ENCODE peak calls at places on chromosomes 16 and 17, in four cellular contexts. D is K562, T is endodermal cell, P is endothelial cell of umbilical vein. X is an unnamed sample. For H3K4me1, the result is how much of the 10 kb centered on the place peaks cover.

GRCh38 chr17:81641825-81642489 is 5.0 kb downstream of the TSPAN10 start:
- DNase-seq in T (peak), D (no peak), P (no peak), X (no peak)

GRCh38 chr17:35376245-35376644 is 2.8 kb upstream of the SLFN11 start:
- DNase-seq in T (no peak), D (no peak), P (peak), X (no peak)

GRCh38 chr17:41785876-41786226 is 660 bp downstream of the JUP start:
- DNase-seq in D (peak), T (peak), P (peak), X (no peak)

GRCh38 chr17:32120086-32120485 is 22.2 kb upstream of the RHOT1 start:
- DNase-seq in T (no peak), D (no peak), P (no peak), X (no peak)

GRCh38 chr17:36859003-36859300 is 78.3 kb upstream of the LHX1 start:
- DNase-seq in T (no peak), P (no peak), D (no peak), X (no peak)

GRCh38 chr16:58000706-58001676 is at the start of gene USB1:
- DNase-seq in D (peak), P (peak), T (peak), X (peak)

GRCh38 chr16:58411736-58412614 is 19.7 kb downstream of the GINS3 start:
- DNase-seq in D (peak), T (no peak), P (no peak), X (no peak)

GRCh38 chr17:38702900-38703741 is 2.0 kb upstream of the MLLT6 start:
- DNase-seq in D (no peak), P (no peak), T (no peak), X (no peak)

GRCh38 chr17:82849076-82849945 is 9.5 kb upstream of the ZNF750 start:
- DNase-seq in P (peak), D (no peak), T (no peak), X (no peak)

GRCh38 chr17:60442271-60443201 is 20.2 kb downstream of the CHCT1 start:
- DNase-seq in P (no peak), D (no peak), T (no peak), X (no peak)

GRCh38 chr17:57292086-57292485 is 35.8 kb downstream of the MSI2 start:
- DNase-seq in P (no peak), T (no peak), D (no peak), X (no peak)

GRCh38 chr17:27977751-27978688 is 64.5 kb upstream of the NLK start:
- DNase-seq in D (no peak), P (no peak), T (no peak), X (no peak)

GRCh38 chr16:79286646-79287423 is 313.7 kb downstream of the MAF start:
- DNase-seq in P (no peak), D (no peak), T (peak), X (peak)

GRCh38 chr17:15952916-15953865 is 8.3 kb downstream of the ADORA2B start:
- DNase-seq in D (no peak), T (peak), P (no peak), X (no peak)

GRCh38 chr17:15954222-15954621 is 9.3 kb downstream of the ADORA2B start:
- DNase-seq in P (peak), D (no peak), T (no peak), X (peak)

GRCh38 chr17:15952048-15952532 is 7.2 kb downstream of the ADORA2B start:
- DNase-seq in T (no peak), P (no peak), D (no peak), X (no peak)

GRCh38 chr17:15947976-15948752 is 3.2 kb downstream of the ADORA2B start:
- DNase-seq in D (no peak), P (no peak), T (peak), X (no peak)

DNA sequence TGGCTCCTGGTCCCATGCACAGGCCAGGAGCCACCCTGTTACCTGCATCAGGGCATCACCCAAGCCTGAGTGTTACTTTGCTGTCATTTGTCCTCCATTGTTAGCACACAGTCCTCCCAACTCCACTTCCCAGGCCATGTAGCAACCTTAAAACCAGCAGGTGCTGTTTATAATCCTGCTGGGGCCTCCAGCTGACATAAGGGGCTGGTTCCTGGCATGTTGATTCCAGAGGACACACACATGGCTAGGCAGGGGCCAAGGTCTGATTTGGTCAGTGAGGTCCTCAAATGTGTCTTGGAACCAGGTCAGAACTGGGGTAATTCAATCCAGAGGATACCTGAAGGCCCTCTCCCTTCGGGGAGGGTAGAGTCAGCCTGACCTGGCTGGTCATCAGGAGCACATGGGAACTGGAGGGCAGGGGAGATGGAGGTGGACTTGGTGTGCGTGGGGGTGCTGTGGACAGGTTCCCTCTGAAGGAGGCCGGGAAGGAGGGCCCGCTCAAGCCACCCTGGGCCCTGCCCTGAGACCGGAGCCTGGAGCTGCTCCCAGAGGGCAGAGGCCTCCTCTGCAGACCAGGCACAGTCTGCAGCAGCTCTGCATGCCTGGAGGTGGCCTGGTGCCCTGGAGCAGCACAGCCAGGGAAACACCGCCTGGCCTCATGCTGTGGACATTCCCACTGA is 6.6 kb downstream of the ADORA2B start:
- DNase-seq in D (no peak), T (peak), P (no peak), X (no peak)
- H3K4me1 ChIP-seq in D (under half), T (under half), P (under half), X (under half)

DNA sequence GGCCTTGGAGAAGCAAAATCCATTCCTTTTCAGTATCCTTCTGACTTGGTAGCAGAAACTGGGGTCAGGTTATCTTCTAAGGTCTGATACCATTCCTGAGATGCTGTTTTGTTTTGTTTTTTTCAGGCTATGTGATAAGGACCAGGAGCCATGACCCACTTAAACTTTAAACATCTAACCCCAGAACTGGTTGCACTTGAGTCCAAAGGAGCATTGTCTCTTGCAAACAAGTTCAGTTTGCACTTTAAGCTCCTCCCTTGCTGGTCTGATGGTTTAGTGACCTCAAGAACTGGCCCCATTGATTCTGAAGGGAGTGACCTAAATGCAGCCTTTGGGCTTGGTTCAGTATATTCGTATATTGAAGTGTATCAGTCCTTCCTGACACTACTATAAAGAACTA is 75.2 kb downstream of the ERCC4 start:
- DNase-seq in P (no peak), T (no peak), D (no peak), X (no peak)
- H3K4me1 ChIP-seq in P (under half), T (under half), D (under half), X (under half)

DNA sequence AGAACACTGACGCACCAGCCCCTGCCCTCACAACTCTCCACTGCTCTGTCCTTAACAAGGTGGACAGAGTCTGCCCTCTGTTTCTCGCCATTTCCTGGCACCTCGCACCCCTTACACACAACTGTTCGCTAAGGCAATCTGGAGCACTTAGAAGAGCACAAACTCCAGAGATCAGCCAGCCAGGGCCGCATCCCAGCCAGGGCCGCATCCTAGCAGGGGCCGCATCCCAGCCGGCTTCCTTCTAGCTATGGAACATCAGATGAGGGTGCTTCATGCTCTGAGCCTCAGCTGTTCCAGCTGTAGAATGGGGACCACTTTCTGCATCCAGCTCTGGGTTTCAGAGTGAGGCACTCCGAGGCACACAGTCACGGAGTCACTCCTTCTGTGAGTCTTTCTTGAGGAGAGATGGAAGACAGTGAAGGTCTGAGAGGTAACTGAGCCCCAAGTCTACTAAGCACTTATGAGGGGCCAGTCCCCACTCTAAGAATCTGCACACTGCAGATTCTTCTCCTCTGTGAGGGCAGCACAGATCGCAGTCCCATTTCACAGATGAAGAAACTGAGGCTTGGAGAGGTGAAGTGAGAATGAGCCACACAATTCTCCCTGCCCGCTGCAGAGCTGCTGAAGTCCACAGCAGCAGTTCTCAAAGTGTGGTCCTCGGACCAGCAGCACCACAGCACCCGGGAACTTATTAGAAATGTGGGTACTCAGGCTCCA is 20.9 kb downstream of the COTL1 start:
- DNase-seq in T (no peak), D (no peak), P (no peak), X (no peak)
- H3K4me1 ChIP-seq in T (under half), D (half or more), P (under half), X (under half)

DNA sequence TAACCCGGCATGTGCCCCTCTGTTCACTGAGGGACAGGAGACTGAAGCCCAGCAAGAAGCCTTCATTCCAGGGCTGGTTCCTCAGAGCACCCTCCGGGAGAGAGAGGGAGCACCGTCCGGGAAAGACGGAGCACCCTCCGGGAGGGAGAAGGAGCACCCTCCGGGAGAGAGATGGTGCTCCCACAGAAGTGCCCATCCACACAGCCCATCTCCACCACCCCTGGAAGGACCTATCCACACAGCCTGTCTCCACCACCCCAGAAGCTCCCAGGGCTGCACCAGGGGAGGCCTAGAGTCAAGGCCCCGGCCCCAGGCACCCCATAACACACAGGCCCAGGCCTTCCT is 88.6 kb downstream of the ABR start:
- DNase-seq in T (no peak), P (no peak), D (no peak), X (no peak)
- H3K4me1 ChIP-seq in T (under half), P (under half), D (under half), X (under half)

GRCh38 chr17:17090642-17091103 is 48.4 kb downstream of the MPRIP start:
- DNase-seq in P (no peak), D (no peak), T (no peak), X (no peak)
- H3K4me1 ChIP-seq in P (under half), D (under half), T (under half), X (under half)

GRCh38 chr17:77314601-77315000 is 173.8 kb downstream of the SEC14L1 start:
- DNase-seq in D (no peak), T (peak), P (no peak), X (no peak)
- H3K4me1 ChIP-seq in D (under half), T (under half), P (under half), X (under half)

GRCh38 chr17:50944902-50945720 is 79.0 kb upstream of the TOB1 start:
- DNase-seq in P (no peak), D (no peak), T (no peak), X (no peak)
- H3K4me1 ChIP-seq in P (under half), D (half or more), T (under half), X (under half)

GRCh38 chr16:89318430-89318758 is 100.9 kb downstream of the ZNF778 start:
- DNase-seq in T (no peak), P (no peak), D (no peak), X (no peak)
- H3K4me1 ChIP-seq in T (under half), P (half or more), D (half or more), X (under half)

GRCh38 chr16:23498863-23499262 is 11.4 kb downstream of the GGA2 start:
- DNase-seq in D (no peak), P (no peak), T (no peak), X (no peak)
- H3K4me1 ChIP-seq in D (under half), P (under half), T (under half), X (under half)

GRCh38 chr17:79990051-79990592 is 45.5 kb downstream of the TBC1D16 start:
- DNase-seq in D (no peak), P (no peak), T (no peak), X (no peak)

GRCh38 chr17:79989106-79989835 is 46.4 kb downstream of the TBC1D16 start:
- DNase-seq in T (no peak), D (no peak), P (no peak), X (no peak)

GRCh38 chr17:79991140-79991923 is 44.3 kb downstream of the TBC1D16 start:
- DNase-seq in P (peak), D (peak), T (peak), X (peak)

GRCh38 chr17:79991924-79992656 is 43.6 kb downstream of the TBC1D16 start:
- DNase-seq in P (no peak), T (no peak), D (no peak), X (peak)

DNA sequence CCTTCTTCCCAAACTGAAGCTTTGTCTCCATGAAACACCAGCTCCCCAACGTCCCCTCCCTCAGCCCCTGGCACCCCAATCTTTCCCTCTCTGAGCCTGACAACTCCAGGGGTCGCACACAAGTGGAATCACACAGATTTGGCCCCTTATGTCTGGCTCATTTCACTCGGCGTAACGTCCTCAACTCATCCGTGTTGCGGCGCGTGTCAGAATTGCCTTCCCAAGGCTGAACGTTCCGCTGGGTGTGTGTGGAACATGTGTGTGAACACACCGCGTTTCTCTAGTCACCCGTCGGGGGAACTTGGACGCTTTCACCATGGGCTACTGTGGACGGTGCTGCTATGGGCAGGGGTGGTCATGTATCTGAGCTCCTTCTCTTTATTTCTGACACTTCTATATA is 45.0 kb downstream of the TBC1D16 start:
- DNase-seq in D (no peak), T (no peak), P (no peak), X (no peak)
- H3K4me1 ChIP-seq in D (under half), T (under half), P (under half), X (under half)

X was measured in SJCRH30.